ENCODE peak calls at places on chromosomes 11 and 22, in seven cellular contexts. I is fibroblast of lung, H is GM12865, N is nephron progenitor cell, D is natural killer cell, C is fibroblast of mammary gland, Z is neural crest cell. M is an unnamed sample.

GRCh38 chr11:72426758-72427157 is 7.6 kb downstream of the CLPB start:
- DNase-seq in I (no peak), H (no peak), N (no peak), D (no peak), C (no peak), Z (no peak), M (no peak)

GRCh38 chr11:17383466-17383865 is 5.0 kb downstream of the KCNJ11 start:
- DNase-seq in I (no peak), H (no peak), N (no peak), D (no peak), C (no peak), Z (no peak), M (no peak)

GRCh38 chr11:111097191-111097590 is 148.3 kb upstream of the POU2AF2 start:
- DNase-seq in I (peak), H (no peak), N (no peak), D (no peak), C (peak), Z (no peak), M (no peak)

GRCh38 chr11:113308601-113309000 is 5.8 kb upstream of the TTC12 start:
- DNase-seq in I (no peak), H (no peak), N (no peak), D (no peak), C (no peak), Z (no peak), M (no peak)

GRCh38 chr22:42358643-42359558 is 73.3 kb downstream of the NFAM1 start:
- DNase-seq in I (no peak), H (no peak), N (no peak), D (no peak), C (no peak), Z (no peak), M (no peak)

GRCh38 chr11:15590131-15590530 is 475.4 kb downstream of the INSC start:
- DNase-seq in I (peak), H (no peak), N (no peak), D (no peak), C (peak), Z (no peak), M (no peak)

GRCh38 chr22:37060801-37061610 is 9.5 kb downstream of the KCTD17 start:
- DNase-seq in I (no peak), H (peak), N (no peak), D (no peak), C (no peak), Z (no peak), M (no peak)

GRCh38 chr11:36056160-36056751 is 112.4 kb downstream of the LDLRAD3 start:
- DNase-seq in I (peak), H (peak), N (peak), D (no peak), C (peak), Z (peak), M (peak)

GRCh38 chr11:68773521-68774187 is 22.3 kb upstream of the TESMIN start:
- DNase-seq in I (peak), H (no peak), N (no peak), D (no peak), C (peak), Z (no peak), M (no peak)

GRCh38 chr11:862028-862703 is 19.5 kb downstream of the TSPAN4 start:
- DNase-seq in I (peak), H (no peak), N (no peak), D (no peak), C (no peak), Z (no peak), M (no peak)

GRCh38 chr11:103395612-103396011 is 286.4 kb downstream of the DYNC2H1 start:
- DNase-seq in I (no peak), H (no peak), N (no peak), D (no peak), C (peak), Z (no peak), M (no peak)

GRCh38 chr22:46934746-46935491 is 172.5 kb downstream of the TBC1D22A start:
- DNase-seq in I (peak), H (peak), N (no peak), D (no peak), C (peak), Z (no peak), M (no peak)

GRCh38 chr11:65432686-65433582 is 10.3 kb downstream of the NEAT1 start:
- DNase-seq in I (peak), H (peak), N (no peak), D (no peak), C (peak), Z (no peak), M (no peak)

GRCh38 chr11:24704716-24705115 is 207.9 kb downstream of the LUZP2 start:
- DNase-seq in I (no peak), H (no peak), N (no peak), D (no peak), C (no peak), Z (no peak), M (no peak)

GRCh38 chr22:40520562-40520961 is 116.0 kb downstream of the MRTFA start:
- DNase-seq in I (no peak), H (no peak), N (no peak), D (no peak), C (no peak), Z (no peak), M (no peak)

GRCh38 chr22:40521046-40521445 is 115.5 kb downstream of the MRTFA start:
- DNase-seq in I (no peak), H (no peak), N (no peak), D (no peak), C (no peak), Z (no peak), M (no peak)

GRCh38 chr22:40525250-40525884 is 111.2 kb downstream of the MRTFA start:
- DNase-seq in I (peak), H (peak), N (peak), D (peak), C (peak), Z (peak), M (peak)

GRCh38 chr22:40526960-40527359 is 109.6 kb downstream of the MRTFA start:
- DNase-seq in I (no peak), H (no peak), N (no peak), D (no peak), C (no peak), Z (no peak), M (no peak)

DNA sequence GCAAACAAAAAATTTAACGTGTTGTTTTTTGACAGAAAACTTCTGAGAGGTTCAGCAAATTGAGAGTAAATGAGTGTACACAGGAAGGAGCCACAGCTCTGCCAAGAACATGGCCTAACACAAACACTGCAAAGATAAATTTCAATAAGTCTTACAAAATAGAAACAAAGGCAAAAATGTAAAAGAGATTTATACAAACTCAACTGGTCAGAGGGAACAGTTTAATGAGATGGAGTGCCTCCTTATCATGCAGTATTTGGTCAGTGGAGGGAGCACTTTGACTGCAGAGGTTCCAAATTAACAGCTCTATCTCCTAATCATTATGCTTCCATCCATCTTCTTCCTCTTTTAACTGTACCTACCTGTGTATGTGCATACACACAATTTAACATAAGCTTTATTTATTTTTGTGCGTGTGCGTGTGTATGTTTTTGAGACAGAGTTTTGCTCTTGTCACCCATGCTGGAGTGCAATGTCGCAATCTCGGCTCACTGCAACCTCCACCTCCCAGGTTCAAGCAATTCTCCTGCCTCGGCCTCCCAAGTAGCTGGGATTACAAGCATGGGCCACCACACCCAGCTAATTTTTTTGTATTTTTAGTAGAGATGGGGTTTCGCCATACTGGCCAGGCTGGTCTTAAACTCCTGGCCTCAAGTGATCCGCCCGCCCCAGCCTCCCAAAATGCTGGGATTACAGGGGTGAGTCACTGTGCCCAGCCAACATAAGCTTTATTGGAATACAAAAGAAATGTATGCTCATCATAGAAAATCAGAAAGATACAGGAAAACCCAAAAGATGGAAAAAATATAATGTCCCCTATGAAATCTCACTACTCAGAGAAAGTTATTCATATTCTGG is 111.9 kb downstream of the MRTFA start:
- DNase-seq in I (peak), H (peak), N (no peak), D (no peak), C (peak), Z (no peak), M (no peak)
- TF ChIP-seq CTCF in I (peak), H (peak), N (no peak), D (no peak), C (peak), Z (no peak), M (no peak)

DNA sequence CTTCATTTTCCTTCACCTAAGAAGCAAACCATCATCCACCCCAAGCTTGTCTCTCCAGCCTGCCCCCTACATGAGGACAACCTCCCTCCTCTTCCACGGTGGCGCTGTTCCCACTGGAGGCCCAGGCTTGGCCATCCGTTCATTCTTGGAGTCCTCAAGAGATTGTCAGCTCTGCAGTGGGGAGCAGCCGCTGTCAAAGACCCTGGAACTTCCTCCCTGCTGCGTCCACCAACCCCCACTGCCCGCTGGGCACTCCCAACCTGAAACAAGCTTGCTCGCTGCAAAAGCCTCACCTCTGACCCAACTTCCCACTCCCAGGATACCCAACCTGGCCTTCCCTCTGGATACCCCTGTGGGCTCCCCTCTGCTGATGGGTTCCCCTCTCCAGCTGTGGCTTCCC is 10.4 kb upstream of the CD81 start:
- DNase-seq in I (no peak), H (no peak), N (no peak), D (no peak), C (no peak), Z (no peak), M (no peak)
- TF ChIP-seq CTCF in I (no peak), H (no peak), N (no peak), D (no peak), C (no peak), Z (no peak), M (no peak)

GRCh38 chr22:32776397-32776796 is 25.1 kb upstream of the TIMP3 start:
- DNase-seq in I (no peak), H (no peak), N (no peak), D (no peak), C (no peak), Z (no peak), M (no peak)

GRCh38 chr22:32776800-32777199 is 24.7 kb upstream of the TIMP3 start:
- DNase-seq in I (no peak), H (no peak), N (no peak), D (no peak), C (no peak), Z (no peak), M (no peak)

GRCh38 chr22:32777997-32778396 is 23.5 kb upstream of the TIMP3 start:
- DNase-seq in I (no peak), H (no peak), N (no peak), D (no peak), C (no peak), Z (no peak), M (no peak)

GRCh38 chr22:32771761-32772160 is 29.7 kb upstream of the TIMP3 start:
- DNase-seq in I (no peak), H (no peak), N (no peak), D (no peak), C (no peak), Z (no peak), M (no peak)

GRCh38 chr22:32775957-32776356 is 25.5 kb upstream of the TIMP3 start:
- DNase-seq in I (no peak), H (peak), N (no peak), D (no peak), C (no peak), Z (no peak), M (no peak)
- TF ChIP-seq CTCF in I (peak), H (peak), N (peak), D (no peak), C (peak), Z (peak), M (no peak)

DNA sequence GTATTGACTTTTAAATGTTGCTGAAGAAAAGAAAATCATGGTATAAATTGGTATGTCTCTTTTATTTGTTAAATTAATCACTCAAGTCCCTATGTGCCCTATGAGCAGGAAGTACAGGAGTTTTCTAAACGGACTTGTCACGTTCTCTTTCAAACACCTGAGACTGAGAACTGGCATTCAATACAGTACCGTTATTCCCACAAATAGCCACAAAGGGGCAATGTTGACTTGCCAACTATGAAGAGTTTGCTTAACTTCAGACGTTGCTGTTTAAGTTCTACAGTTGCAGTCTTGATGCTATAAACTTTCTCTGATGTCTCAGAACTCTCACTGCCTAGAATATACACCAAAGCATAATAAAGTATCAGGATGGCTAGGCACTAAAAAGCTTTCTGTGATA is 7.6 kb downstream of the OR56A1 start:
- DNase-seq in I (peak), H (peak), N (peak), D (no peak), C (peak), Z (no peak), M (peak)
- TF ChIP-seq CTCF in I (peak), H (peak), N (peak), D (peak), C (peak), Z (peak), M (peak)

GRCh38 chr11:106306942-106307341 is 229.5 kb downstream of the AASDHPPT start:
- DNase-seq in I (peak), H (no peak), N (no peak), D (no peak), C (peak), Z (no peak), M (no peak)
- TF ChIP-seq CTCF in I (no peak), H (no peak), N (no peak), D (no peak), C (peak), Z (peak), M (no peak)